ENCODE peak calls at places on chromosomes 2 and 18, in five cellular contexts. Z is tibial nerve, P is ovary, K is stomach, R is A549. Y is an unnamed sample.

GRCh38 chr2:134146620-134147019 is 107.3 kb upstream of the MGAT5 start:
- DNase-seq in R (no peak), K (peak), P (no peak), Z (no peak), Y (no peak)

GRCh38 chr2:163155279-163155883 is 316.8 kb upstream of the KCNH7 start:
- DNase-seq in Z (peak), P (no peak), K (no peak), R (peak), Y (peak)

GRCh38 chr2:54440050-54440449 is 16.1 kb upstream of the SPTBN1 start:
- DNase-seq in K (no peak), P (no peak), R (no peak), Z (no peak), Y (no peak)

GRCh38 chr18:9742588-9743131 is 34.6 kb downstream of the RAB31 start:
- DNase-seq in R (no peak), P (no peak), K (no peak), Z (no peak), Y (peak)

GRCh38 chr18:62448426-62448825 is 74.4 kb upstream of the ZCCHC2 start:
- DNase-seq in K (no peak), R (no peak), Z (no peak), P (no peak), Y (no peak)

GRCh38 chr2:3377279-3377611 is 373 bp downstream of the EIPR1 start:
- DNase-seq in K (no peak), Z (no peak), P (no peak), R (peak), Y (peak)

GRCh38 chr2:172339431-172340010 is 87.9 kb upstream of the ITGA6 start:
- DNase-seq in Z (no peak), K (no peak), P (no peak), R (no peak), Y (no peak)

GRCh38 chr2:217585362-217585761 is 417.4 kb downstream of the TNS1 start:
- DNase-seq in K (no peak), R (no peak), P (no peak), Z (no peak), Y (no peak)

GRCh38 chr2:111057721-111058120 is 63.0 kb upstream of the BCL2L11 start:
- DNase-seq in K (no peak), R (no peak), P (no peak), Z (no peak), Y (no peak)

GRCh38 chr2:67719351-67719750 is 322.2 kb downstream of the ETAA1 start:
- DNase-seq in K (no peak), R (no peak), P (no peak), Z (no peak), Y (no peak)

GRCh38 chr2:96205238-96205637 is 3.4 kb downstream of the STARD7 start:
- DNase-seq in P (no peak), K (no peak), Z (no peak), R (no peak), Y (no peak)

GRCh38 chr18:7821784-7822183 is 254.7 kb downstream of the PTPRM start:
- DNase-seq in Z (no peak), K (no peak), P (no peak), R (no peak), Y (no peak)

GRCh38 chr2:111071480-111072143 is 49.1 kb upstream of the BCL2L11 start:
- DNase-seq in P (no peak), Z (peak), R (peak), K (no peak), Y (no peak)

GRCh38 chr18:35097763-35098162 is 56.5 kb downstream of the MAPRE2 start:
- DNase-seq in P (no peak), R (no peak), K (no peak), Z (no peak), Y (no peak)

GRCh38 chr2:216920150-216920846 is 60.4 kb upstream of the TNP1 start:
- DNase-seq in R (no peak), K (no peak), Z (peak), P (no peak), Y (peak)

GRCh38 chr2:122203523-122203922 is 448.1 kb downstream of the TSN start:
- DNase-seq in K (no peak), Z (no peak), R (no peak), P (no peak), Y (no peak)

GRCh38 chr2:100881629-100882028 is 61.7 kb downstream of the NPAS2 start:
- DNase-seq in R (no peak), Z (no peak), P (no peak), K (no peak), Y (no peak)

GRCh38 chr18:41357708-41358107 is 597.3 kb upstream of the PIK3C3 start:
- DNase-seq in P (no peak), R (no peak), K (no peak), Z (no peak), Y (no peak)

GRCh38 chr2:11298592-11298991 is 45.8 kb downstream of the ROCK2 start:
- DNase-seq in Z (no peak), P (no peak), K (no peak), R (no peak), Y (no peak)

GRCh38 chr18:50866765-50867164 is 12.2 kb upstream of the ME2 start:
- DNase-seq in P (no peak), K (no peak), R (no peak), Z (no peak), Y (no peak)

GRCh38 chr2:108594982-108595464 is 60.8 kb downstream of the LIMS1 start:
- DNase-seq in P (no peak), Z (no peak), R (no peak), K (no peak), Y (peak)

GRCh38 chr2:159199236-159199635 is 87.3 kb downstream of the WDSUB1 start:
- DNase-seq in P (no peak), R (no peak), Z (no peak), K (no peak), Y (no peak)

GRCh38 chr2:47905454-47906260 is 641 bp downstream of the FBXO11 start:
- DNase-seq in Z (peak), K (peak), R (no peak), P (peak), Y (peak)

GRCh38 chr2:233142355-233142897 is 82.3 kb downstream of the INPP5D start:
- DNase-seq in R (no peak), K (no peak), Z (no peak), P (no peak), Y (no peak)
- TF ChIP-seq EP300 in R (no peak), K (no peak), Z (no peak), P (no peak), Y (no peak)

GRCh38 chr2:236733156-236733555 is 163.5 kb downstream of the ACKR3 start:
- DNase-seq in K (no peak), P (no peak), R (no peak), Z (no peak), Y (no peak)

GRCh38 chr2:236735742-236736360 is 166.2 kb downstream of the ACKR3 start:
- DNase-seq in R (no peak), P (no peak), K (peak), Z (no peak), Y (no peak)

GRCh38 chr2:236728916-236729670 is 159.5 kb downstream of the ACKR3 start:
- DNase-seq in Z (no peak), K (no peak), R (no peak), P (no peak), Y (no peak)

GRCh38 chr2:236730393-236730792 is 160.8 kb downstream of the ACKR3 start:
- DNase-seq in K (no peak), P (no peak), Z (no peak), R (no peak), Y (no peak)

DNA sequence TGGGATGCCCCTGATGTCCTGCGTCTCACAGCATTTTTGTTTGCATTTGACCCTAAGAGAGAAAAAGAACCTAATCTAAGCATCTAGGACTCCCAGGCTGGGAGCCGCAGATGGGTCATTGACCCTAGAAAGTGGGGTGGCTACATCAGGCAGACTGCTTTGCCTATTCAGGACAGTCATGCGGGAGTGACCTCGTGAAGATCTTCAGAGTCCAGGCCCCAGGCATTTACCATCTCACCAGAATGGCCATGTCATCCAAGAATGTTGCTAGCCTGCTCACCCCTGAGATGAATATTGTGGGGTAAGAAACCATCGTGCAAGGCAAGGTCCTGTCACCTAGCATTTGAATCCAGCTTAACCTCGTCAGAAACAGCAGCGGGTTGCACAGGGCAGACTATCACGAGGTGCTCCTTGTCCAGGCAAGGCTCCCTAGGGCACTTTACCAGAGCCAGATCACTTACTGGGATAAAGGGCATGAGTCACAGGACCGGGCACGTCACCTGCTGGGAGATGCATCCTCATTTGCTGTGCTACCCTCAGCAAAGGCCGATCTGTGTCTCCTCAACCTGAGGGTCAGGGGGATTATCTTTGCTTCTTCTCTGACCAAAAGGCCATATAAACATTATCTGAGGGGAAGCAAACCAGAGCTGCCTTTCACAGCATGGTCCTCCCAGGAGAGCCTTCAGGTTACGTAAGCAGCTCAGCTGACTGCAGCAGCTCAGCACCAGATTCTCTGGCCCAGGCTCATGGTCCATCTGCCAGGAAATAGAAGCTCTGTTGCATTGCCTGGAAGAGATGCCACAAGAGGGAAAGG is 162.3 kb downstream of the ACKR3 start:
- DNase-seq in Z (peak), P (peak), R (peak), K (no peak), Y (no peak)
- TF ChIP-seq EP300 in Z (peak), P (no peak), R (peak), K (no peak), Y (no peak)

GRCh38 chr2:196609806-196610205 is 29.7 kb upstream of the CCDC150 start:
- DNase-seq in Z (no peak), K (no peak), P (no peak), R (no peak), Y (no peak)

GRCh38 chr2:196610796-196611195 is 28.7 kb upstream of the CCDC150 start:
- DNase-seq in R (no peak), P (no peak), Z (no peak), K (no peak), Y (no peak)

GRCh38 chr2:196617430-196617829 is 22.1 kb upstream of the CCDC150 start:
- DNase-seq in P (no peak), K (no peak), Z (no peak), R (no peak), Y (no peak)

GRCh38 chr2:196618661-196619060 is 20.9 kb upstream of the CCDC150 start:
- DNase-seq in K (no peak), Z (no peak), R (no peak), P (no peak), Y (no peak)

GRCh38 chr2:196613302-196613701 is 26.2 kb upstream of the CCDC150 start:
- DNase-seq in R (no peak), K (no peak), P (no peak), Z (no peak), Y (no peak)
- TF ChIP-seq EP300 in R (no peak), K (no peak), P (no peak), Z (no peak), Y (no peak)

GRCh38 chr2:238093181-238094140 is 6.7 kb upstream of the ESPNL start:
- DNase-seq in Z (no peak), R (no peak), P (no peak), K (peak), Y (no peak)
- TF ChIP-seq EP300 in Z (no peak), R (no peak), P (no peak), K (no peak), Y (no peak)

DNA sequence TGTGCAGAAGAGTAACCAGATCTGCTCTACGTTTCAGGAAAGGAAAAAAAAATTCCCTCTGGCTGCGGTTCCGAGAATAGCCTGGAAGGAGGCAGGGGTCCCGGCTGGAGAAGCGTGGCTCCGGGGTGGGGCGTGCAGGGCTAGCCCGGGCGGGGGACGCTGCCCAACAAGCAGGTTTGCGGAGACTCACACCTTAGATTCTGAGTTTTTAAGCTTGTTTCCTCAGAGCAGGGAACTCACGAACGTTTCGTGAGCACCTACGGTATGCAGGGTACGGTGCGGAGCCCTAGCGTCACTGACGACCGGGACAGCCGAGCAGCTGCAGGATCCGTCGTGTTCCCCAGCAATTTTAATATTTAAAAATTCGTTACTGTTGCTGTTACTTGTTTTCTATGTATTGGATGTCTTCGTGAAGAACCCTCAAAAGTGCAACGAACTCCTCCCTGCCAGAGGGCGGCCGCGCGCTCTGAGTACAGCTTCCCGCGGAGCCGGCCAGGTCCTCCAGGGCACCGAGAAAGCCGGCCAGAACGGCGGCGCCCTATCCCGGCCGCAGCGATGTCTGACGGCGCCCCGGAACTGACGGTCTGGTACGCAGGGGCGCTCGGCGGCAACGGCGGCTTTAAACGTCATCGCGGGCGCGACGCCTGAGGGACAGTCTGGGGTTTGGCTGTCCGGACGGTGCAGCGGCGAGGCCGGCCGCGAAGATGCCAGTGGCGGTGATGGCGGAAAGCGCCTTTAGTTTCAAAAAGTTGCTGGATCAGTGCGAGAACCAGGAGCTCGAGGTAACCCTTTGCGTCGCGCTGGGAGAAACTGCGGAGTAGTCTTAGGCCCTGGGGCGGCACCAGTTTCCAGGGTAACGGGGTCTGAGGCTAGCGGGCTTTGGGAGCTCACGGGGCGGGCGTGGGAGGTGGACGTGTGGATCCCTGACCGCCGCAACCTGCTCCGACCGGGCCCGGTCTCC is at the start of gene COPS8:
- DNase-seq in K (peak), Z (peak), P (peak), R (peak), Y (peak)
- TF ChIP-seq EP300 in K (no peak), Z (peak), P (no peak), R (no peak), Y (peak)

GRCh38 chr2:69047625-69048145 is 34.7 kb downstream of the ANTXR1 start:
- DNase-seq in P (no peak), Z (no peak), R (no peak), K (no peak), Y (no peak)

GRCh38 chr2:69043736-69044400 is 30.9 kb downstream of the ANTXR1 start:
- DNase-seq in K (no peak), R (no peak), P (no peak), Z (no peak), Y (no peak)

GRCh38 chr2:69050802-69051201 is 37.8 kb downstream of the ANTXR1 start:
- DNase-seq in R (no peak), K (no peak), P (no peak), Z (no peak), Y (no peak)

GRCh38 chr2:69041214-69041613 is 28.2 kb downstream of the ANTXR1 start:
- DNase-seq in Z (no peak), R (no peak), K (no peak), P (no peak), Y (no peak)

GRCh38 chr2:69046221-69046662 is 33.3 kb downstream of the ANTXR1 start:
- DNase-seq in P (no peak), K (peak), Z (no peak), R (peak), Y (no peak)
- TF ChIP-seq EP300 in P (no peak), K (no peak), Z (no peak), R (peak), Y (no peak)

DNA sequence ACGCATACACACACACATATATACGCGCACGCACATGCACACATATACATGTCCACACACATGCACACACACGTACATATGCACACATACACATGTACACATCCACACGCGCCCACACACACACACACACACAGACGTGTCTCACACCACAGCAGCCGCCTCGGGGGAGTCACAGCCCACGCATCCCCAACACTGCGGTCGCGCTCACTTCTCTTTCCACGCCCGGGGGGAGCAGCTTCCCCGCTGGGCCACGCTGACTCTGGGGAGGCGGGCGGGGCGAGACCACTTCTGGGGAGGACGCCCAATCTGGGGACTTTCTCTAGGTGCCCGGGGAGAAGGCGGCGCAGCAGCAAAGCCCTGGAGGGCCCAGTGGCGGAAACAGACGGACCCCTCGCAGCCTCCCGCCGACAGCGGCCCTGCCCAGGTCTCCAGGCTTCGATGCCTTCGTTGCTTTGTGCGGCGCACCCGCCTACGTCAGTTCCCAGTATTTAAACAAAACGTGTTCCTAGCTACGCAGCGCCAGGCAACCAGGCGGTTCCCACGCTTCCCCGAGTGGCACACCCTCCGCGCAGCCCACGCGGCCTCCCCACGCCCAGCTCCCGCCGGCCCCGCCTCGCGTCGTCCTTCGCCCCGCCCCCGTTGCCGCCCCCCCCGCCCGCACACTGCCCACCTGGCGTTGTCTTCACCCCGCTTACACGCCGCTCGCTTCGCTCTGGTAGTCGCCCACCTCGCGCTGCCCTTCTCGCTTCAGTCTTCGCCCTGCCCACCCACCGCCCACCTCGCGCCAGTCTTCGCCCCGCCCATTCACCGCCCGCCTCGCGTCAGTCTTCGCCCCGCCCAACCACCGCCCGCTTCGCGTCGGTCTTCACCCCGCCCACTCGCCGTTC is 810 bp upstream of the RBFA start:
- DNase-seq in Z (peak), R (peak), K (no peak), P (no peak), Y (no peak)
- TF ChIP-seq EP300 in Z (peak), R (no peak), K (no peak), P (no peak), Y (no peak)

DNA sequence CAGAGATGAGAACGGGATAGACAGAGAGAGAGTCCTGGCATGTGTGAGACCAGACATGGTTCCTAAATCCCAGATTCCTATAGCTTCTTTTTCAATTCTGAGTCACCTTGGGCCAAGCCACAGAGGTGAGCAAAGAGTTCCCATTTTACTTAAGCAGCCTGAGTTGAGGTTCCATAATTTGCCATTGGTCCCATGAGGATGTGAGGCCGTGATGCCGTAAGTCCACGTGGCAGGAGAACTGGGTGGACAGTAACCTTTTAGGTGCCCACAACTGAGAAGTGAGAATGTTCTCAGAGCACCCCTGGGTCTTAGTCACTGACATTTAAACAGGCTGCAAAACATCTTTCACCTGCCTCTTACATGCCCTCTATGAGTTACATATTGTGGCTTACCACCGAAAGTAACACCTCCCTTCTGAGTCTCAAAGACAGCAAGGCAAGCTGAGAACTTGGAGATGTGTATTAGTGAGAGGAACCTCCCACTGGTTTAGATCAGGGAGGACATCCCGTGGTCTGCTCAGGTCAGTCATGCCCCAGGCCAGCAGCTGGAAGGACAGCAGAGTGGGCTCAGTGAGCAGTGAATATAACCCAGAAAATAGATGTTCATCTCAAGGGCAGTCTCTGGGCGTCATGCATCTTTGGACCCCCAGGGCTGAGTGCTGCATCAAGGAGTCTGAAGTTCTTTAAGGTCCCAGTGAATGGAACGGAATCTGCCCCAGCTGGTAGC is 127.9 kb upstream of the LGALSL start:
- DNase-seq in R (no peak), P (no peak), K (no peak), Z (no peak), Y (no peak)
- TF ChIP-seq EP300 in R (no peak), P (no peak), K (no peak), Z (no peak), Y (no peak)

GRCh38 chr18:12703714-12704113 is 872 bp downstream of the PSMG2 start:
- DNase-seq in R (no peak), P (no peak), Z (no peak), K (no peak), Y (no peak)

GRCh38 chr18:12699747-12700146 is 2.8 kb downstream of the CEP76 start:
- DNase-seq in R (no peak), P (no peak), K (no peak), Z (no peak), Y (no peak)

GRCh38 chr18:12701161-12701560 is 1.4 kb downstream of the CEP76 start:
- DNase-seq in R (no peak), P (no peak), K (no peak), Z (no peak), Y (no peak)

GRCh38 chr18:12703096-12703567 is 290 bp downstream of the PSMG2 start:
- DNase-seq in R (no peak), K (no peak), Z (no peak), P (no peak), Y (no peak)

GRCh38 chr18:12702221-12703095 is at the start of the genes CEP76 and PSMG2:
- DNase-seq in P (peak), Z (peak), R (peak), K (peak), Y (peak)
- TF ChIP-seq EP300 in P (no peak), Z (peak), R (no peak), K (no peak), Y (peak)

GRCh38 chr2:31233741-31234689 is at the start of gene EHD3:
- DNase-seq in K (peak), Z (peak), R (peak), P (peak), Y (peak)
- TF ChIP-seq EP300 in K (no peak), Z (peak), R (no peak), P (no peak), Y (no peak)

Y was measured in K562.